ENCODE peak calls at places on chromosome 9, in five cellular contexts. D is GM12878, X is spleen, F is IMR-90, R is epithelial cell of esophagus. A is an unnamed sample.

GRCh38 chr9:8036914-8037524 is 237.4 kb upstream of the DMAC1 start:
- DNase-seq in R (no peak), F (no peak), D (no peak), X (no peak), A (no peak)

GRCh38 chr9:134411451-134412297 is 85.4 kb downstream of the RXRA start:
- DNase-seq in R (no peak), D (no peak), F (no peak), X (no peak), A (no peak)

GRCh38 chr9:127931092-127931881 is 710 bp upstream of the PIP5KL1 start:
- DNase-seq in X (no peak), F (peak), D (no peak), R (peak), A (no peak)

GRCh38 chr9:75448281-75448680 is 360.0 kb downstream of the OSTF1 start:
- DNase-seq in R (no peak), D (no peak), X (no peak), F (no peak), A (no peak)

GRCh38 chr9:5617749-5618148 is 11.2 kb upstream of the RIC1 start:
- DNase-seq in X (no peak), F (no peak), D (peak), R (no peak), A (no peak)

GRCh38 chr9:35271637-35272036 is 109.8 kb downstream of the UNC13B start:
- DNase-seq in D (no peak), F (no peak), R (peak), X (no peak), A (no peak)

GRCh38 chr9:117121331-117121730 is 293.5 kb downstream of the ASTN2 start:
- DNase-seq in D (no peak), F (no peak), R (no peak), X (no peak), A (no peak)

GRCh38 chr9:109705515-109705914 is 74.5 kb upstream of the PALM2AKAP2 start:
- DNase-seq in R (peak), D (no peak), F (peak), X (no peak), A (no peak)

GRCh38 chr9:89748831-89749499 is 144.2 kb downstream of the GADD45G start:
- DNase-seq in F (no peak), X (no peak), D (no peak), R (no peak), A (no peak)

GRCh38 chr9:15370496-15371464 is 51.9 kb upstream of the SNAPC3 start:
- DNase-seq in X (no peak), F (no peak), D (no peak), R (no peak), A (no peak)

GRCh38 chr9:127826253-127826913 is 23.7 kb downstream of the FPGS start:
- DNase-seq in F (no peak), D (no peak), X (no peak), R (no peak), A (no peak)

GRCh38 chr9:109568568-109569210 is 70.6 kb upstream of the PTPN3 start:
- DNase-seq in F (no peak), D (no peak), X (no peak), R (no peak), A (no peak)

GRCh38 chr9:137303031-137303892 is 1.2 kb upstream of the NRARP start:
- DNase-seq in X (no peak), F (no peak), R (peak), D (no peak), A (no peak)

GRCh38 chr9:111356567-111357244 is 26.7 kb upstream of the OR2K2 start:
- DNase-seq in X (no peak), D (no peak), F (peak), R (peak), A (no peak)

GRCh38 chr9:107214915-107215314 is 68.2 kb upstream of the RAD23B start:
- DNase-seq in F (peak), D (no peak), R (no peak), X (no peak), A (no peak)

GRCh38 chr9:137441289-137441934 is at the start of gene ENTPD8:
- DNase-seq in X (peak), D (no peak), F (no peak), R (peak), A (no peak)

GRCh38 chr9:130173462-130173876 is 1.3 kb downstream of the NCS1 start:
- DNase-seq in F (peak), D (no peak), R (no peak), X (no peak), A (no peak)

GRCh38 chr9:121073038-121073437 is 1.7 kb upstream of the CNTRL start:
- DNase-seq in D (no peak), X (no peak), F (peak), R (peak), A (no peak)

GRCh38 chr9:72858089-72858912 is 94.6 kb downstream of the ALDH1A1 start:
- DNase-seq in X (no peak), F (no peak), D (no peak), R (no peak), A (no peak)

GRCh38 chr9:114263853-114264510 is 58.9 kb upstream of the ORM1 start:
- DNase-seq in X (no peak), D (no peak), F (no peak), R (no peak), A (no peak)

GRCh38 chr9:69058101-69058500 is 22.5 kb downstream of the FXN start:
- DNase-seq in F (no peak), X (no peak), D (no peak), R (no peak), A (no peak)

GRCh38 chr9:12633016-12633765 is 60.0 kb upstream of the TYRP1 start:
- DNase-seq in F (no peak), X (no peak), R (no peak), D (no peak), A (no peak)

GRCh38 chr9:116181853-116182610 is 28.4 kb downstream of the PAPPA start:
- DNase-seq in D (no peak), R (peak), F (peak), X (no peak), A (no peak)

GRCh38 chr9:75229605-75230332 is 141.5 kb downstream of the OSTF1 start:
- DNase-seq in F (no peak), X (no peak), R (peak), D (no peak), A (no peak)

GRCh38 chr9:111992523-111992922 is 95.9 kb downstream of the UGCG start:
- DNase-seq in X (no peak), D (peak), F (peak), R (peak), A (no peak)

GRCh38 chr9:124251605-124252366 is 6.0 kb upstream of the NEK6 start:
- DNase-seq in R (peak), D (no peak), X (no peak), F (peak), A (no peak)

GRCh38 chr9:134514503-134514902 is 127.1 kb upstream of the COL5A1 start:
- DNase-seq in D (no peak), R (no peak), F (no peak), X (no peak), A (no peak)

GRCh38 chr9:105264380-105264779 is 19.9 kb downstream of the SLC44A1 start:
- DNase-seq in R (peak), F (no peak), D (no peak), X (no peak), A (no peak)

GRCh38 chr9:126763130-126763764 is 41.6 kb upstream of the ZBTB43 start:
- DNase-seq in R (peak), X (no peak), F (no peak), D (no peak), A (no peak)

GRCh38 chr9:101440714-101441230 is 5.2 kb upstream of the ALDOB start:
- DNase-seq in R (no peak), X (no peak), D (no peak), F (no peak), A (no peak)

GRCh38 chr9:20624201-20625002 is 2.1 kb upstream of the MLLT3 start:
- DNase-seq in R (peak), D (peak), F (peak), X (peak), A (no peak)

GRCh38 chr9:124663046-124663961 is 107.8 kb downstream of the NR6A1 start:
- DNase-seq in R (no peak), X (no peak), F (no peak), D (no peak), A (no peak)

GRCh38 chr9:107644774-107645463 is 155.3 kb upstream of the KLF4 start:
- DNase-seq in D (no peak), R (no peak), X (peak), F (no peak), A (no peak)

GRCh38 chr9:19224563-19224962 is 5.9 kb upstream of the DENND4C start:
- DNase-seq in F (no peak), R (no peak), X (no peak), D (no peak), A (no peak)

GRCh38 chr9:114777841-114778240 is 28.0 kb downstream of the TNFSF15 start:
- DNase-seq in R (no peak), D (no peak), X (no peak), F (no peak), A (no peak)

GRCh38 chr9:107170801-107171200 is 112.3 kb upstream of the RAD23B start:
- DNase-seq in R (no peak), F (no peak), D (no peak), X (no peak), A (no peak)

GRCh38 chr9:128056887-128057723 is 10.0 kb downstream of the NAIF1 start:
- DNase-seq in R (no peak), F (peak), X (no peak), D (no peak), A (no peak)

GRCh38 chr9:109556061-109556460 is 58.0 kb upstream of the PTPN3 start:
- DNase-seq in R (peak), F (no peak), X (no peak), D (no peak), A (no peak)

GRCh38 chr9:29514862-29515261 is 1941.6 kb upstream of the C9orf72 start:
- DNase-seq in D (no peak), F (no peak), X (no peak), R (no peak), A (no peak)
- TF ChIP-seq CTCF in D (no peak), F (no peak), X (no peak), R (no peak), A (no peak)

GRCh38 chr9:86275962-86276361 is 6.4 kb downstream of the ISCA1 start:
- DNase-seq in X (no peak), D (no peak), F (no peak), R (peak), A (no peak)
- TF ChIP-seq CTCF in X (no peak), D (peak), F (no peak), R (peak), A (peak)

DNA sequence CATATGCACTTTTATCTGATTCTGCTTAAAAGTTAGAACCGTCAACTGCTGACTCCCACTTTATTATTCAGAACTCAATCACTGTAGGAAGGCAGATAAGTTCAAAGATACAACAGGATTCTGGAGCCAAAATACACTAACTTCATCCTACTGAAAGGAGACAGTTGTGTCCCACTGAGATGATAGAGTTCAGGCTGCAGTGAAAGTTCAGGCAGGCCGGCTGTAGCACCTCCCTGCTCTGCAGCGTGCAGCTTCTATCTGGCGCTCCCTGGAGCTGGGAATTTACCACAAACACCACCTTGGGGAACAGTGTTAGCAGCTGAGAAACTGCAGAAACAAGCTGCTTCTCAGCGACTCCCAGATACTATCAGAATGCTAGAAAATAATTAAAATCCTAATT is 52.5 kb upstream of the CNTLN start:
- DNase-seq in X (no peak), D (no peak), F (peak), R (no peak), A (no peak)
- TF ChIP-seq CTCF in X (no peak), D (no peak), F (peak), R (peak), A (no peak)

DNA sequence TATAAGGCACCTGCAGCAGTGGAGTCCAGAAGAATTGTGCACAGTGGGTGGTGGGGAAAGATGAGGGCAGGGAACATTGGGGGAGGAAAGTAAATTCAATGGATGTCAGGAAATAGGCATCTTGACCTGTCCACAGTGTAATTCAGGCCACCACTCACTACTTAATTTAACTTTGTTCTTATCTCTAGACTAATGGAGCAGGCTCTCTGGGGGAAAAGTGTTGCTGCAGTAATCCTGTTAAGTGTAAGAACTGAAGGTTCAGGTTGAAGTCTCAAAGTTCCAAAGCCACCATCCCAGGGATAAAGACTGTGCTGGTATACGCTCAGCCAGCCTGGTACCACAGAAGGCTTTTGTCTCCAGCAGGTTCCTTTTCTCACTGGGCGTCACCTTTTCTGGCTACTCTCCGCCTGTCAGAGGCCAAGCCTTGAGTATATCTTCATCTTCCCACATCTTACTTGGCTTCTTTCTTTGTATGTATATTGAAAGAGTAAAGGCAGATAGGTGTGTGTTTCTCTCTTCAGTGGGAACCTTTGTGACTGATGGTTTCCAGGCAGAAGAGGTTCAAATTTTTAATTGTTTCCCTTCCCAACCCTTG is 150.9 kb upstream of the DMRT1 start:
- DNase-seq in R (no peak), D (no peak), X (no peak), F (no peak), A (no peak)
- TF ChIP-seq CTCF in R (no peak), D (no peak), X (no peak), F (no peak), A (no peak)

DNA sequence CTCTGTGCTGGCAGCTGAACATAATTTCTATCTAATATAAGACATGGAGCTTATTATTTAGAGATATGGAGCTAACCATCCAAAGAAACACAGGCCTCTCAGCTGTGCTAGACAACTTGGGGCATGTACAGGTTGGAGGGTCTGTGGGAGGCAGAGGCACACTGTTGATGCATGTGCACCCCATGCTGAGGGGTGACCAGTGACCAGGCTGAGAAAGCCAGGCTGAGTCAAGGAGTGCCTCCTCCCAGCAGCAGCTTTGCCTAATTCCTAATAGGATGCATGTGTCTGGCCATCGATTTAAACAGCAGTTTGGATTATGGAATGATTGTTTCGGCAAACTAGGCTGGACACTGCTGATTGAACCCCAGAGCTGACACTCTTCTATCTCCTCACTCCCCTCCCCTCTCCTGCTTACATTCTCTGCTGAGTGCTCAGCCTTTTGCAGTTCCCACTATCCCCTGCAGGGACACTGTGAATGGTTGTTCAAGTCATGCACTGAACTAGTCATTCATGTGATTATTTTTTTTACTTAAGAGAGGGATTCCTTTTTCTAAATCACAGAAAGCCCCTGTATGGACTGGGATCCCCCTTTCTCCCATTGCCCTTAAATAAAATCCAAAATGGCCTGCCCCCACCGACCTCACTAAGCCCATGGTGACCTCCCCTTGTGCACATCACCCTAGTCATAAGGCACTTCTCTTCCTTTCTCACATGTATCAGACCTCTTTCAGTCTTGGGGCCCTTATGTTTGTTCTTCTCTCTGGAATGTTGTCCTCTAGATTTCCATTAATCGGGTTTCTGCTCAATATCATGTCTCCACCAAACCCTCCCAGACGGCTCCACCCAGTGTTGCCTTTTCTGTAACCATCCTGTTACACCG is 196.0 kb downstream of the ERCC6L2 start:
- DNase-seq in R (peak), F (peak), D (no peak), X (no peak), A (no peak)
- TF ChIP-seq CTCF in R (peak), F (peak), D (peak), X (no peak), A (peak)

GRCh38 chr9:84408416-84408815 is 67.9 kb upstream of the SLC28A3 start:
- DNase-seq in R (no peak), X (no peak), D (no peak), F (no peak), A (no peak)

GRCh38 chr9:84402517-84402916 is 62.0 kb upstream of the SLC28A3 start:
- DNase-seq in D (no peak), R (no peak), X (no peak), F (no peak), A (no peak)

GRCh38 chr9:84403288-84403687 is 62.7 kb upstream of the SLC28A3 start:
- DNase-seq in R (no peak), D (no peak), F (no peak), X (no peak), A (no peak)

GRCh38 chr9:84405666-84406065 is 65.1 kb upstream of the SLC28A3 start:
- DNase-seq in R (no peak), D (no peak), F (no peak), X (no peak), A (no peak)

DNA sequence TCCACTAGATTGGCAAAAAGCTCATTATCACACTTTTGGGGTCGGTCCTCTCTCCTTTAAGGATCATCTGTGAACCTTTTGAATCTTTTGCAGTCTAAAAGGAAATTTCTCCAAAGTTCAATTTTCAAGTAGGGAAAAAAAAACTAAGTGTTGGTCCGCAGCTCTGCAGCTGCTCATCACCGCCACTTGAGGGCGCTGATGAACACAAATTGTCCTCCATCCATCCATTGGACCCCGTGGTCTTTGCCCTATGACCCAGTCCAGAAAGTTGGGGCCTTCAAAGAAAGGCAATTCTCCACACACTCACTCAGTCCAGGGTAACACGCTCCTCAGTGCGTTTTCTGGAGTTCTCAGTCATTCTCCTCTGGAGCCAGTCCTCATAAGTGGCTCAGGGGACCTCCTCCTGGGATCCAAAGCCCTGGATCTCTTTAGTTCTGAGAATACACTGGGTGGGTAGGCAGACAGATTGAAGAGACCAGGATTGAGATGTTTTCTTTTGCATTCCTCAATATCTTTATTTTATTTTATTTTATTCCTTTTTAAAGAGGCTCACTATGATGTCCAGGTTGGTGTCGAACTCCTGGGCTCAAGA is 63.6 kb upstream of the SLC28A3 start:
- DNase-seq in D (no peak), R (peak), X (no peak), F (no peak), A (no peak)
- TF ChIP-seq CTCF in D (peak), R (peak), X (no peak), F (peak), A (peak)

A was measured in type B pancreatic cell.